ENCODE peak calls at places on chromosomes 13 and 19, in nine cellular contexts. C is fibroblast of mammary gland, Z is tibial artery, H is stomach, W is progenitor cell of endocrine pancreas, E is uterus, N is GM13976, T is prostate gland, U is right lobe of liver. B is an unnamed sample.

GRCh38 chr13:31998131-31998530 is 33.4 kb upstream of the FRY start:
- DNase-seq in C (no peak), Z (no peak), H (peak), W (no peak), E (no peak), N (no peak), T (no peak), U (no peak), B (no peak)

GRCh38 chr19:4737955-4738580 is 14.4 kb upstream of the DPP9 start:
- DNase-seq in C (no peak), Z (no peak), H (no peak), W (no peak), E (no peak), N (peak), T (no peak), U (no peak), B (no peak)

GRCh38 chr19:2478756-2479555 is 3.0 kb downstream of the GADD45B start:
- DNase-seq in C (peak), Z (peak), H (peak), W (no peak), E (peak), N (peak), T (peak), U (peak), B (peak)

GRCh38 chr13:23993439-23993980 is 96.2 kb upstream of the C1QTNF9B start:
- DNase-seq in C (no peak), Z (no peak), H (no peak), W (no peak), E (no peak), N (no peak), T (no peak), U (no peak), B (no peak)

GRCh38 chr19:51091895-51092873 is 9.5 kb upstream of the KLK14 start:
- DNase-seq in C (no peak), Z (no peak), H (no peak), W (no peak), E (no peak), N (no peak), T (no peak), U (no peak), B (no peak)

GRCh38 chr19:10748924-10749434 is 31.1 kb downstream of the DNM2 start:
- DNase-seq in C (peak), Z (no peak), H (peak), W (no peak), E (no peak), N (no peak), T (peak), U (peak), B (no peak)

GRCh38 chr13:110338441-110339101 is 31.5 kb downstream of the COL4A2 start:
- DNase-seq in C (peak), Z (peak), H (no peak), W (no peak), E (peak), N (no peak), T (no peak), U (no peak), B (no peak)

GRCh38 chr19:38740252-38740592 is 4.1 kb downstream of the CAPN12 start:
- DNase-seq in C (no peak), Z (no peak), H (no peak), W (no peak), E (no peak), N (no peak), T (no peak), U (no peak), B (no peak)

GRCh38 chr13:99182439-99182838 is 18.2 kb upstream of the UBAC2 start:
- DNase-seq in C (no peak), Z (no peak), H (no peak), W (no peak), E (no peak), N (no peak), T (no peak), U (no peak), B (no peak)

GRCh38 chr13:23986619-23987018 is 89.3 kb upstream of the C1QTNF9B start:
- DNase-seq in C (peak), Z (no peak), H (no peak), W (no peak), E (no peak), N (no peak), T (no peak), U (no peak), B (no peak)

GRCh38 chr13:62320731-62321130 is 905.1 kb upstream of the PCDH20 start:
- DNase-seq in C (no peak), Z (no peak), H (no peak), W (no peak), E (no peak), N (no peak), T (no peak), U (no peak), B (no peak)

GRCh38 chr13:45500492-45501174 is 35.9 kb downstream of the COG3 start:
- DNase-seq in C (peak), Z (no peak), H (no peak), W (no peak), E (no peak), N (no peak), T (no peak), U (no peak), B (no peak)

GRCh38 chr13:113625965-113626661 is 31.9 kb downstream of the ATP4B start:
- DNase-seq in C (no peak), Z (no peak), H (no peak), W (no peak), E (no peak), N (no peak), T (no peak), U (peak), B (no peak)

GRCh38 chr19:18982669-18983068 is 41.7 kb upstream of the HOMER3 start:
- DNase-seq in C (no peak), Z (no peak), H (no peak), W (no peak), E (no peak), N (no peak), T (no peak), U (no peak), B (no peak)

GRCh38 chr13:101649490-101650126 is 197.1 kb downstream of the ITGBL1 start:
- DNase-seq in C (peak), Z (no peak), H (no peak), W (no peak), E (no peak), N (no peak), T (no peak), U (no peak), B (no peak)

GRCh38 chr19:30431591-30431990 is 59.4 kb downstream of the ZNF536 start:
- DNase-seq in C (no peak), Z (no peak), H (no peak), W (no peak), E (no peak), N (no peak), T (no peak), U (no peak), B (no peak)

GRCh38 chr13:31476266-31476665 is 263.1 kb upstream of the RXFP2 start:
- DNase-seq in C (peak), Z (no peak), H (no peak), W (no peak), E (no peak), N (no peak), T (no peak), U (no peak), B (no peak)

GRCh38 chr13:114044486-114044885 is 70.6 kb upstream of the C13orf46 start:
- DNase-seq in C (peak), Z (no peak), H (no peak), W (no peak), E (peak), N (no peak), T (no peak), U (no peak), B (no peak)

GRCh38 chr13:37870895-37871550 is 1.5 kb upstream of the TRPC4 start:
- DNase-seq in C (peak), Z (no peak), H (no peak), W (no peak), E (no peak), N (no peak), T (no peak), U (no peak), B (no peak)

GRCh38 chr19:33376423-33376822 is 2.9 kb downstream of the CEBPG start:
- DNase-seq in C (peak), Z (peak), H (peak), W (no peak), E (peak), N (no peak), T (no peak), U (peak), B (no peak)

GRCh38 chr13:80924596-80924995 is 583.7 kb upstream of the SPRY2 start:
- DNase-seq in C (peak), Z (no peak), H (no peak), W (no peak), E (no peak), N (no peak), T (no peak), U (no peak), B (no peak)

GRCh38 chr19:49801966-49802661 is 11.0 kb downstream of the FUZ start:
- DNase-seq in C (peak), Z (peak), H (peak), W (no peak), E (peak), N (no peak), T (peak), U (peak), B (no peak)

GRCh38 chr19:8174706-8175105 is 25.3 kb upstream of the FBN3 start:
- DNase-seq in C (peak), Z (no peak), H (no peak), W (no peak), E (no peak), N (no peak), T (no peak), U (no peak), B (no peak)

GRCh38 chr19:2455481-2456300 is 1.1 kb downstream of the LMNB2 start:
- DNase-seq in C (no peak), Z (no peak), H (peak), W (peak), E (no peak), N (peak), T (no peak), U (no peak), B (peak)

GRCh38 chr13:41650706-41651105 is 193.4 kb downstream of the RGCC start:
- DNase-seq in C (no peak), Z (no peak), H (no peak), W (no peak), E (no peak), N (no peak), T (no peak), U (no peak), B (no peak)

GRCh38 chr13:41648314-41648935 is 191.1 kb downstream of the RGCC start:
- DNase-seq in C (no peak), Z (no peak), H (no peak), W (no peak), E (no peak), N (no peak), T (no peak), U (no peak), B (no peak)

GRCh38 chr13:41651413-41652068 is 194.2 kb downstream of the RGCC start:
- DNase-seq in C (no peak), Z (no peak), H (no peak), W (no peak), E (no peak), N (no peak), T (no peak), U (no peak), B (no peak)

GRCh38 chr13:41652735-41653361 is 195.5 kb downstream of the RGCC start:
- DNase-seq in C (peak), Z (no peak), H (no peak), W (no peak), E (peak), N (peak), T (peak), U (no peak), B (peak)

DNA sequence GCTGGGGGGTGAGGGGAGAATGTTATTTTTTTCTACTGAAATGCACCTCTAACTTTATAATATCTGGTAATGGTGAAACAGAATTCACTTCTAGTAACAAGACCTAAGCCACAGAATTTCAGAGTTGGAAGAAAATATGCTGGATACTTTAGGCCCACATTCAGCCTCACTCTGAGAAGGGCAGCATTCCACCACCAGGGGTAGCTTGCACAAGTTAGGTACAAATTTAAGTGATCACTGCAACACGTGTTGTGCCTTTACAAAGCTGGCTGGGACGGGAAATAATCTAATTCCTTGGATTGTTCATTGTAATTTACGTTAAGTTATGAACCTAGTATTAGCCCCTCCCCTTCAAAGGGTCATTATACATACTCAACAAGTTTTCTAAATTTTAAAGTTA is 192.3 kb downstream of the RGCC start:
- DNase-seq in C (peak), Z (no peak), H (no peak), W (no peak), E (no peak), N (no peak), T (no peak), U (no peak), B (no peak)
- TF ChIP-seq CTCF in C (peak), Z (peak), H (no peak), W (peak), E (no peak), N (no peak), T (no peak), U (peak), B (no peak)

DNA sequence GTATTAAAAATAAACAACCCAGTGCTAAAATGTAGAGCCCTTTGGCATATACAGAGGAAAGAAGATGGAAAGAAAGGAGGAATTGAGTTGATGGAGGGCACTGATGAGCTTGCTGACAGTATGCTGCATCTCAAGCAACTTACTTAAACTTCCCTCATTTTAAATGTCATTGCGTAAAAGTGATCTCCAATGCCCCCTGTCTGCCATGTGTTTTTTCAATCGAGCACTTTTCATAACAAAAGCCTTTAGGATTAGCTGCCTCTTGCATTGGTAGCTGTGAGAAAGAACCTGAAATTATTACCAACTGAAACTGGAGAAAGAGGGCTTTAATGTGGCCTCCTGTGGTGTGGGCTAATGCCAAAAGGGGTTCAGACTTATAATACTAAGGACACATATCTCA is 541.6 kb downstream of the SUCLA2 start:
- DNase-seq in C (peak), Z (no peak), H (no peak), W (no peak), E (no peak), N (no peak), T (no peak), U (no peak), B (no peak)
- TF ChIP-seq CTCF in C (peak), Z (peak), H (no peak), W (peak), E (no peak), N (peak), T (no peak), U (peak), B (no peak)

GRCh38 chr19:13139633-13140311 is 10.4 kb downstream of the STX10 start:
- DNase-seq in C (no peak), Z (no peak), H (no peak), W (no peak), E (no peak), N (no peak), T (no peak), U (no peak), B (no peak)
- TF ChIP-seq CTCF in C (no peak), Z (no peak), H (no peak), W (no peak), E (no peak), N (no peak), T (no peak), U (no peak), B (no peak)

GRCh38 chr13:28678809-28679208 is 19.9 kb downstream of the POMP start:
- DNase-seq in C (peak), Z (no peak), H (no peak), W (no peak), E (no peak), N (no peak), T (no peak), U (no peak), B (no peak)
- TF ChIP-seq CTCF in C (peak), Z (no peak), H (no peak), W (peak), E (no peak), N (peak), T (no peak), U (no peak), B (peak)

GRCh38 chr13:105311094-105311493 is 1224.4 kb downstream of the EFNB2 start:
- DNase-seq in C (no peak), Z (no peak), H (no peak), W (no peak), E (no peak), N (no peak), T (no peak), U (no peak), B (no peak)
- TF ChIP-seq CTCF in C (no peak), Z (no peak), H (no peak), W (no peak), E (no peak), N (no peak), T (no peak), U (no peak), B (no peak)

GRCh38 chr13:33119022-33119735 is 103.0 kb downstream of the KL start:
- DNase-seq in C (no peak), Z (no peak), H (no peak), W (no peak), E (no peak), N (no peak), T (no peak), U (no peak), B (no peak)
- TF ChIP-seq CTCF in C (no peak), Z (no peak), H (no peak), W (no peak), E (no peak), N (no peak), T (no peak), U (no peak), B (no peak)

GRCh38 chr19:42023943-42024260 is 29.9 kb upstream of the ATP1A3 start:
- DNase-seq in C (no peak), Z (no peak), H (no peak), W (no peak), E (no peak), N (no peak), T (no peak), U (no peak), B (no peak)
- TF ChIP-seq CTCF in C (no peak), Z (no peak), H (no peak), W (no peak), E (no peak), N (no peak), T (no peak), U (no peak), B (no peak)

B was measured in GM20000.